ENCODE peak calls at places on chromosome 11, in nine cellular contexts. One of them, this sample, is unnamed.
A peak's percentile ranks its signal among the peaks of the same experiment; 100 is the strongest.

GRCh38 chr11:97968071-97968470 is 1052.7 kb upstream of the CNTN5 start:
- DNase-seq in activated CD8-positive, alpha-beta memory T cell treated with anti-CD3 and anti-CD28 coated beads for 1 hour: no peak
- DNase-seq in HTR-8/SVneo: no peak
- DNase-seq in NCI-H1105 treated with DMSO at 0.1 percent for 48 hours: no peak
- DNase-seq in tibial nerve: no peak
- DNase-seq in heart right ventricle: no peak
- DNase-seq in AG04450: no peak
- DNase-seq in SK-N-DZ: no peak
- DNase-seq in prostate gland: no peak
- DNase-seq in this sample: no peak

GRCh38 chr11:28476864-28477263 is 368.7 kb downstream of the METTL15 start:
- DNase-seq in NCI-H1105 treated with DMSO at 0.1 percent for 48 hours: no peak
- DNase-seq in heart right ventricle: no peak
- DNase-seq in SK-N-DZ: no peak
- DNase-seq in prostate gland: no peak
- DNase-seq in activated CD8-positive, alpha-beta memory T cell treated with anti-CD3 and anti-CD28 coated beads for 1 hour: no peak
- DNase-seq in AG04450: no peak
- DNase-seq in tibial nerve: no peak
- DNase-seq in HTR-8/SVneo: no peak
- DNase-seq in this sample: no peak

GRCh38 chr11:111749646-111750045 is 16.5 kb downstream of the PPP2R1B start:
- DNase-seq in heart right ventricle: no peak
- DNase-seq in prostate gland: no peak
- DNase-seq in NCI-H1105 treated with DMSO at 0.1 percent for 48 hours: no peak
- DNase-seq in activated CD8-positive, alpha-beta memory T cell treated with anti-CD3 and anti-CD28 coated beads for 1 hour: no peak
- DNase-seq in HTR-8/SVneo: no peak
- DNase-seq in SK-N-DZ: no peak
- DNase-seq in tibial nerve: no peak
- DNase-seq in AG04450: no peak
- DNase-seq in this sample: no peak

GRCh38 chr11:64208086-64208795 is 1.7 kb downstream of the FERMT3 start:
- DNase-seq in tibial nerve: no peak
- DNase-seq in SK-N-DZ: no peak
- DNase-seq in NCI-H1105 treated with DMSO at 0.1 percent for 48 hours: no peak
- DNase-seq in activated CD8-positive, alpha-beta memory T cell treated with anti-CD3 and anti-CD28 coated beads for 1 hour: no peak
- DNase-seq in prostate gland: no peak
- DNase-seq in HTR-8/SVneo: no peak
- DNase-seq in AG04450: no peak
- DNase-seq in heart right ventricle: no peak
- DNase-seq in this sample: peak; percentile 61

GRCh38 chr11:70073881-70074371 is 4.2 kb upstream of the ANO1 start:
- DNase-seq in tibial nerve: no peak
- DNase-seq in SK-N-DZ: no peak
- DNase-seq in HTR-8/SVneo: no peak
- DNase-seq in prostate gland: no peak
- DNase-seq in AG04450: no peak
- DNase-seq in heart right ventricle: no peak
- DNase-seq in NCI-H1105 treated with DMSO at 0.1 percent for 48 hours: no peak
- DNase-seq in activated CD8-positive, alpha-beta memory T cell treated with anti-CD3 and anti-CD28 coated beads for 1 hour: no peak
- DNase-seq in this sample: peak; percentile 81

GRCh38 chr11:59264736-59265135 is 52.0 kb upstream of the MPEG1 start:
- DNase-seq in NCI-H1105 treated with DMSO at 0.1 percent for 48 hours: no peak
- DNase-seq in SK-N-DZ: no peak
- DNase-seq in tibial nerve: no peak
- DNase-seq in AG04450: no peak
- DNase-seq in prostate gland: no peak
- DNase-seq in heart right ventricle: no peak
- DNase-seq in activated CD8-positive, alpha-beta memory T cell treated with anti-CD3 and anti-CD28 coated beads for 1 hour: no peak
- DNase-seq in HTR-8/SVneo: no peak
- DNase-seq in this sample: no peak

GRCh38 chr11:69551963-69552362 is 70.5 kb downstream of the LINC01488 start:
- DNase-seq in heart right ventricle: no peak
- DNase-seq in prostate gland: no peak
- DNase-seq in NCI-H1105 treated with DMSO at 0.1 percent for 48 hours: no peak
- DNase-seq in tibial nerve: no peak
- DNase-seq in activated CD8-positive, alpha-beta memory T cell treated with anti-CD3 and anti-CD28 coated beads for 1 hour: no peak
- DNase-seq in HTR-8/SVneo: no peak
- DNase-seq in AG04450: no peak
- DNase-seq in SK-N-DZ: no peak
- DNase-seq in this sample: no peak

GRCh38 chr11:113856966-113857759 is 18.2 kb downstream of the USP28 start:
- DNase-seq in heart right ventricle: no peak
- DNase-seq in prostate gland: no peak
- DNase-seq in tibial nerve: no peak
- DNase-seq in NCI-H1105 treated with DMSO at 0.1 percent for 48 hours: no peak
- DNase-seq in activated CD8-positive, alpha-beta memory T cell treated with anti-CD3 and anti-CD28 coated beads for 1 hour: no peak
- DNase-seq in HTR-8/SVneo: no peak
- DNase-seq in SK-N-DZ: no peak
- DNase-seq in AG04450: no peak
- DNase-seq in this sample: no peak

GRCh38 chr11:3165152-3165705 is at the start of gene OSBPL5:
- DNase-seq in NCI-H1105 treated with DMSO at 0.1 percent for 48 hours: peak; percentile 42
- DNase-seq in prostate gland: peak; percentile 68
- DNase-seq in AG04450: peak; percentile 23
- DNase-seq in activated CD8-positive, alpha-beta memory T cell treated with anti-CD3 and anti-CD28 coated beads for 1 hour: peak; percentile 33
- DNase-seq in heart right ventricle: peak; percentile 85
- DNase-seq in tibial nerve: peak; percentile 55
- DNase-seq in HTR-8/SVneo: peak; percentile 67
- DNase-seq in SK-N-DZ: no peak
- DNase-seq in this sample: peak; percentile 84

GRCh38 chr11:64656797-64657196 is 65.8 kb downstream of the SLC22A12 start:
- DNase-seq in HTR-8/SVneo: no peak
- DNase-seq in SK-N-DZ: peak; percentile 60
- DNase-seq in NCI-H1105 treated with DMSO at 0.1 percent for 48 hours: no peak
- DNase-seq in activated CD8-positive, alpha-beta memory T cell treated with anti-CD3 and anti-CD28 coated beads for 1 hour: no peak
- DNase-seq in prostate gland: no peak
- DNase-seq in tibial nerve: no peak
- DNase-seq in heart right ventricle: no peak
- DNase-seq in AG04450: no peak
- DNase-seq in this sample: peak; percentile 25

GRCh38 chr11:45924036-45924915 is 1.8 kb downstream of the LARGE2 start:
- DNase-seq in heart right ventricle: no peak
- DNase-seq in activated CD8-positive, alpha-beta memory T cell treated with anti-CD3 and anti-CD28 coated beads for 1 hour: no peak
- DNase-seq in NCI-H1105 treated with DMSO at 0.1 percent for 48 hours: no peak
- DNase-seq in prostate gland: no peak
- DNase-seq in SK-N-DZ: no peak
- DNase-seq in tibial nerve: no peak
- DNase-seq in AG04450: no peak
- DNase-seq in HTR-8/SVneo: no peak
- DNase-seq in this sample: peak; percentile 41

GRCh38 chr11:35689081-35689996 is 26.8 kb downstream of the TRIM44 start:
- DNase-seq in AG04450: no peak
- DNase-seq in HTR-8/SVneo: no peak
- DNase-seq in heart right ventricle: no peak
- DNase-seq in activated CD8-positive, alpha-beta memory T cell treated with anti-CD3 and anti-CD28 coated beads for 1 hour: no peak
- DNase-seq in SK-N-DZ: no peak
- DNase-seq in NCI-H1105 treated with DMSO at 0.1 percent for 48 hours: no peak
- DNase-seq in tibial nerve: no peak
- DNase-seq in prostate gland: no peak
- DNase-seq in this sample: no peak

GRCh38 chr11:13338437-13339069 is 61.0 kb downstream of the BMAL1 start:
- DNase-seq in HTR-8/SVneo: peak; percentile 26
- DNase-seq in SK-N-DZ: no peak
- DNase-seq in AG04450: no peak
- DNase-seq in activated CD8-positive, alpha-beta memory T cell treated with anti-CD3 and anti-CD28 coated beads for 1 hour: no peak
- DNase-seq in prostate gland: no peak
- DNase-seq in tibial nerve: no peak
- DNase-seq in NCI-H1105 treated with DMSO at 0.1 percent for 48 hours: no peak
- DNase-seq in heart right ventricle: no peak
- DNase-seq in this sample: no peak

GRCh38 chr11:34915136-34916013 is 804 bp downstream of the APIP start:
- DNase-seq in activated CD8-positive, alpha-beta memory T cell treated with anti-CD3 and anti-CD28 coated beads for 1 hour: no peak
- DNase-seq in tibial nerve: no peak
- DNase-seq in HTR-8/SVneo: peak; percentile 20
- DNase-seq in NCI-H1105 treated with DMSO at 0.1 percent for 48 hours: peak; percentile 63
- DNase-seq in prostate gland: peak; percentile 38
- DNase-seq in AG04450: no peak
- DNase-seq in heart right ventricle: no peak
- DNase-seq in SK-N-DZ: no peak
- DNase-seq in this sample: no peak

GRCh38 chr11:62573592-62574362 is at the start of gene EEF1G:
- DNase-seq in heart right ventricle: peak; percentile 97
- DNase-seq in tibial nerve: peak; percentile 98
- DNase-seq in activated CD8-positive, alpha-beta memory T cell treated with anti-CD3 and anti-CD28 coated beads for 1 hour: peak; percentile 92
- DNase-seq in HTR-8/SVneo: peak; percentile 93
- DNase-seq in AG04450: peak; percentile 100
- DNase-seq in prostate gland: peak; percentile 99
- DNase-seq in SK-N-DZ: peak; percentile 100
- DNase-seq in NCI-H1105 treated with DMSO at 0.1 percent for 48 hours: peak; percentile 99
- DNase-seq in this sample: peak; percentile 98

GRCh38 chr11:31640611-31641010 is 131.0 kb downstream of the ELP4 start:
- DNase-seq in SK-N-DZ: peak; percentile 42
- DNase-seq in heart right ventricle: no peak
- DNase-seq in activated CD8-positive, alpha-beta memory T cell treated with anti-CD3 and anti-CD28 coated beads for 1 hour: no peak
- DNase-seq in NCI-H1105 treated with DMSO at 0.1 percent for 48 hours: no peak
- DNase-seq in prostate gland: no peak
- DNase-seq in HTR-8/SVneo: no peak
- DNase-seq in AG04450: no peak
- DNase-seq in tibial nerve: no peak
- DNase-seq in this sample: no peak

GRCh38 chr11:98979212-98979611 is 41.5 kb upstream of the CNTN5 start:
- DNase-seq in AG04450: no peak
- DNase-seq in heart right ventricle: no peak
- DNase-seq in prostate gland: no peak
- DNase-seq in tibial nerve: no peak
- DNase-seq in SK-N-DZ: no peak
- DNase-seq in NCI-H1105 treated with DMSO at 0.1 percent for 48 hours: no peak
- DNase-seq in HTR-8/SVneo: no peak
- DNase-seq in activated CD8-positive, alpha-beta memory T cell treated with anti-CD3 and anti-CD28 coated beads for 1 hour: no peak
- DNase-seq in this sample: no peak

GRCh38 chr11:94731921-94732601 is 36.1 kb upstream of the AMOTL1 start:
- DNase-seq in HTR-8/SVneo: no peak
- DNase-seq in AG04450: peak; percentile 55
- DNase-seq in prostate gland: no peak
- DNase-seq in tibial nerve: no peak
- DNase-seq in NCI-H1105 treated with DMSO at 0.1 percent for 48 hours: no peak
- DNase-seq in SK-N-DZ: peak; percentile 54
- DNase-seq in heart right ventricle: no peak
- DNase-seq in activated CD8-positive, alpha-beta memory T cell treated with anti-CD3 and anti-CD28 coated beads for 1 hour: no peak
- DNase-seq in this sample: no peak

GRCh38 chr11:82896183-82896582 is 4.0 kb downstream of the PRCP start:
- DNase-seq in AG04450: no peak
- DNase-seq in SK-N-DZ: no peak
- DNase-seq in HTR-8/SVneo: no peak
- DNase-seq in NCI-H1105 treated with DMSO at 0.1 percent for 48 hours: no peak
- DNase-seq in heart right ventricle: no peak
- DNase-seq in tibial nerve: no peak
- DNase-seq in activated CD8-positive, alpha-beta memory T cell treated with anti-CD3 and anti-CD28 coated beads for 1 hour: no peak
- DNase-seq in prostate gland: no peak
- DNase-seq in this sample: no peak

This sample was measured in right cardiac atrium.